ENCODE peak calls at places on chromosomes 5 and 9, in seven cellular contexts. B is T-helper 1 cell; W is gastrocnemius medialis; G is endothelial cell of umbilical vein; K is AG08396; L is tibial artery; E is effector CD4-positive, alpha-beta T cell. Y is an unnamed sample.

GRCh38 chr9:37784640-37785483 is at the start of gene EXOSC3:
- DNase-seq in B (peak), W (peak), E (peak), K (peak), L (peak), G (peak), Y (peak)

GRCh38 chr9:80649496-80649895 is 1039.9 kb downstream of the TLE1 start:
- DNase-seq in W (no peak), G (no peak), K (no peak), B (no peak), E (no peak), L (no peak), Y (no peak)

GRCh38 chr9:110076894-110077725 is 130.8 kb downstream of the C9orf152 start:
- DNase-seq in B (no peak), L (no peak), E (no peak), K (peak), G (no peak), W (no peak), Y (no peak)

GRCh38 chr5:139391570-139392323 is 2.0 kb upstream of the MZB1 start:
- DNase-seq in L (no peak), B (no peak), E (no peak), K (peak), W (no peak), G (no peak), Y (no peak)

GRCh38 chr5:146646441-146646840 is 130.5 kb upstream of the GPR151 start:
- DNase-seq in K (no peak), L (no peak), E (no peak), W (no peak), G (no peak), B (no peak), Y (no peak)

GRCh38 chr5:139283252-139284166 is 10.0 kb upstream of the MATR3 start:
- DNase-seq in E (no peak), K (no peak), W (no peak), L (no peak), G (no peak), B (no peak), Y (no peak)

GRCh38 chr5:148730955-148731898 is 76.9 kb upstream of the HTR4 start:
- DNase-seq in W (peak), K (peak), L (peak), G (peak), B (peak), E (peak), Y (peak)

GRCh38 chr5:154857091-154857533 is 1.3 kb upstream of the CNOT8 start:
- DNase-seq in L (peak), E (peak), K (peak), G (no peak), W (no peak), B (peak), Y (no peak)

GRCh38 chr9:84990416-84990815 is 320.9 kb downstream of the NTRK2 start:
- DNase-seq in B (no peak), K (no peak), E (no peak), W (no peak), G (no peak), L (no peak), Y (peak)

GRCh38 chr5:140214831-140215230 is 39.8 kb downstream of the CYSTM1 start:
- DNase-seq in K (peak), E (no peak), L (no peak), B (no peak), W (peak), G (no peak), Y (no peak)

GRCh38 chr9:73426226-73426625 is 274.6 kb downstream of the ANXA1 start:
- DNase-seq in W (no peak), K (no peak), B (no peak), G (no peak), L (no peak), E (no peak), Y (peak)

GRCh38 chr9:79395691-79396558 is 175.8 kb upstream of the TLE4 start:
- DNase-seq in B (no peak), W (no peak), L (no peak), E (no peak), K (no peak), G (no peak), Y (peak)

GRCh38 chr5:8773091-8773615 is 772.7 kb downstream of the SEMA5A start:
- DNase-seq in K (no peak), G (no peak), L (no peak), W (no peak), B (no peak), E (no peak), Y (no peak)

GRCh38 chr5:72133212-72133990 is 26.1 kb downstream of the MAP1B start:
- DNase-seq in L (no peak), E (no peak), B (no peak), G (peak), K (no peak), W (no peak), Y (no peak)

GRCh38 chr5:67577424-67577823 is 380.8 kb upstream of the CD180 start:
- DNase-seq in K (peak), L (no peak), E (no peak), W (no peak), B (no peak), G (no peak), Y (peak)

GRCh38 chr5:67154518-67155206 is 41.9 kb downstream of the CD180 start:
- DNase-seq in K (no peak), W (peak), E (no peak), B (no peak), G (no peak), L (no peak), Y (no peak)

GRCh38 chr5:57594436-57594835 is 111.8 kb upstream of the ACTBL2 start:
- DNase-seq in B (no peak), K (no peak), E (no peak), G (no peak), L (no peak), W (no peak), Y (no peak)

GRCh38 chr5:23776684-23777083 is 269.3 kb downstream of the PRDM9 start:
- DNase-seq in E (no peak), B (no peak), G (no peak), K (no peak), W (no peak), L (no peak), Y (no peak)

GRCh38 chr5:155661859-155662258 is 648.3 kb downstream of the KIF4B start:
- DNase-seq in G (no peak), E (no peak), B (no peak), W (no peak), K (no peak), L (no peak), Y (no peak)

GRCh38 chr5:10577371-10578291 is 13.8 kb downstream of the ANKRD33B start:
- DNase-seq in W (peak), G (peak), B (no peak), K (no peak), E (no peak), L (no peak), Y (no peak)

GRCh38 chr5:160250226-160250625 is 20.9 kb downstream of the FABP6 start:
- DNase-seq in B (no peak), L (no peak), E (no peak), W (no peak), K (no peak), G (no peak), Y (no peak)